ENCODE peak calls at places on chromosomes 7 and 10, in eight cellular contexts. Q, O, M, K, H, F, S and C are unnamed samples. For H3K4me1, the result is how much of the 10 kb centered on the place peaks cover.

GRCh38 chr10:23340346-23340745 is 4.3 kb downstream of the C10orf67 start:
- DNase-seq in F (no peak), H (no peak), Q (no peak), K (no peak), M (no peak), O (no peak), S (no peak), C (no peak)

GRCh38 chr7:27245798-27246691 is 3.4 kb downstream of the EVX1 start:
- DNase-seq in K (no peak), M (no peak), H (no peak), Q (no peak), O (peak), S (no peak), F (no peak), C (no peak)

GRCh38 chr10:78944658-78945333 is 124.0 kb upstream of the ZMIZ1 start:
- DNase-seq in F (no peak), H (no peak), M (no peak), K (peak), S (no peak), O (no peak), Q (peak), C (peak)

GRCh38 chr10:49649294-49649693 is 30.2 kb upstream of the C10orf53 start:
- DNase-seq in M (no peak), F (no peak), O (peak), Q (no peak), H (no peak), K (no peak), S (no peak), C (no peak)

GRCh38 chr7:149776305-149776704 is 2.9 kb upstream of the ZNF467 start:
- DNase-seq in S (no peak), H (no peak), O (no peak), K (peak), Q (peak), F (peak), M (no peak), C (no peak)

GRCh38 chr7:91264924-91265681 is 870 bp downstream of the FZD1 start:
- DNase-seq in F (peak), S (peak), M (no peak), O (peak), Q (peak), K (peak), H (no peak), C (peak)

GRCh38 chr7:73504920-73505319 is 17.2 kb downstream of the BAZ1B start:
- DNase-seq in S (no peak), F (no peak), H (no peak), O (no peak), K (no peak), Q (no peak), M (no peak), C (no peak)

GRCh38 chr10:132566892-132567291 is 29.3 kb downstream of the INPP5A start:
- DNase-seq in O (no peak), S (no peak), H (no peak), F (no peak), K (no peak), Q (no peak), M (no peak), C (no peak)

GRCh38 chr10:32413513-32413912 is 32.4 kb upstream of the CCDC7 start:
- DNase-seq in S (no peak), Q (no peak), H (peak), K (peak), O (no peak), F (no peak), M (peak), C (peak)

GRCh38 chr7:150430465-150431085 is 19.9 kb upstream of the GIMAP8 start:
- DNase-seq in F (no peak), H (no peak), S (no peak), M (no peak), K (peak), Q (no peak), O (no peak), C (no peak)

GRCh38 chr7:377069-378040 is 87.4 kb downstream of the FOXL3 start:
- DNase-seq in Q (peak), O (no peak), S (no peak), K (no peak), H (no peak), M (no peak), F (peak), C (no peak)

GRCh38 chr10:11164806-11165590 is 147.3 kb downstream of the CELF2 start:
- DNase-seq in S (peak), M (peak), O (peak), Q (peak), H (no peak), K (peak), F (peak), C (no peak)

GRCh38 chr10:62817120-62817762 is 1.1 kb upstream of the EGR2 start:
- DNase-seq in M (peak), O (peak), S (peak), K (peak), F (peak), Q (peak), H (no peak), C (no peak)

GRCh38 chr10:13100349-13101294 is 659 bp downstream of the OPTN start:
- DNase-seq in M (no peak), Q (no peak), O (peak), S (no peak), K (peak), F (peak), H (no peak), C (peak)

GRCh38 chr10:49761789-49762565 is at the start of gene OGDHL:
- DNase-seq in K (peak), Q (no peak), O (peak), M (no peak), S (peak), H (peak), F (peak), C (no peak)

GRCh38 chr7:75653651-75654050 is 85.1 kb downstream of the HIP1 start:
- DNase-seq in Q (no peak), M (no peak), K (no peak), F (no peak), S (no peak), O (no peak), H (no peak), C (no peak)

GRCh38 chr7:98852826-98853225 is 17.0 kb downstream of the TMEM130 start:
- DNase-seq in K (peak), Q (no peak), S (no peak), H (no peak), M (no peak), O (no peak), F (no peak), C (peak)

GRCh38 chr7:127850195-127850594 is 181.0 kb downstream of the LRRC4 start:
- DNase-seq in F (no peak), O (no peak), S (no peak), M (no peak), Q (no peak), H (no peak), K (peak), C (no peak)

GRCh38 chr10:61735879-61736278 is 73.2 kb downstream of the CABCOCO1 start:
- DNase-seq in O (no peak), S (no peak), F (no peak), H (no peak), Q (no peak), M (no peak), K (no peak), C (no peak)

GRCh38 chr7:25887795-25888559 is 264.0 kb upstream of the NFE2L3 start:
- DNase-seq in O (no peak), M (no peak), F (no peak), K (no peak), H (no peak), S (no peak), Q (no peak), C (no peak)

GRCh38 chr7:25884265-25884664 is 267.7 kb upstream of the NFE2L3 start:
- DNase-seq in H (no peak), Q (no peak), K (no peak), S (no peak), F (no peak), O (no peak), M (no peak), C (no peak)

GRCh38 chr7:25885057-25885576 is 266.9 kb upstream of the NFE2L3 start:
- DNase-seq in H (no peak), S (no peak), Q (no peak), M (no peak), K (no peak), F (no peak), O (no peak), C (no peak)

GRCh38 chr7:25887266-25887665 is 264.7 kb upstream of the NFE2L3 start:
- DNase-seq in H (no peak), K (no peak), Q (no peak), M (no peak), O (no peak), F (no peak), S (no peak), C (no peak)

GRCh38 chr7:25886387-25887240 is 265.4 kb upstream of the NFE2L3 start:
- DNase-seq in H (no peak), K (no peak), O (no peak), S (no peak), M (no peak), Q (no peak), F (peak), C (no peak)
- H3K4me3 ChIP-seq in H (no peak), K (no peak), O (no peak), S (no peak), M (no peak), Q (no peak), F (no peak), C (no peak)

DNA sequence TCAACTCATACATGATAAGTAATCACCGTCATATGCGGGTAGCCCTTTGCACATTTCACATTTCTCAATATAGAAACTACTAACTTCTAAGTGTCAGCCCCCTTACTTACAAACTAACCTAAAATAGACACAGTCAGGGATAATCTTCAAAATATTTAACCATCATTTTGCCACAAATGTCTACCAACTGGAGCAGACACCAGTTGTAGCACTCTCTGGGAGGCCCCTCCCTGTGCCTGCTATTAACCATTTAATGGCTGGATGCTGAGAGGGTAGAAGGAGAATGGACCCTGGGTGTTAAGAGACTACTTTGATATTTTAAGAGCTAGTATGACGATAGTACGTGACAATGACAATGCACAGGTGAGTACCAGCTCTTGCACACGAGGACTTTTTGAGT is 116.4 kb downstream of the SORBS1 start:
- DNase-seq in S (no peak), F (no peak), M (no peak), Q (no peak), K (no peak), O (no peak), H (no peak), C (no peak)
- H3K4me1 ChIP-seq in S (under half), F (under half), M (under half), Q (under half), K (under half), O (under half), H (under half), C (under half)

GRCh38 chr7:70712942-70713341 is 419.0 kb upstream of the GALNT17 start:
- DNase-seq in Q (no peak), M (no peak), F (no peak), K (no peak), H (no peak), O (no peak), S (no peak), C (no peak)

GRCh38 chr7:70711441-70711840 is 420.5 kb upstream of the GALNT17 start:
- DNase-seq in Q (no peak), H (no peak), O (no peak), F (no peak), S (no peak), M (no peak), K (no peak), C (no peak)

GRCh38 chr7:70707823-70708243 is 424.1 kb upstream of the GALNT17 start:
- DNase-seq in O (no peak), S (no peak), M (no peak), Q (no peak), H (no peak), K (no peak), F (no peak), C (no peak)

GRCh38 chr7:70710651-70711050 is 421.3 kb upstream of the GALNT17 start:
- DNase-seq in K (no peak), H (no peak), M (no peak), Q (no peak), F (no peak), O (no peak), S (no peak), C (no peak)

DNA sequence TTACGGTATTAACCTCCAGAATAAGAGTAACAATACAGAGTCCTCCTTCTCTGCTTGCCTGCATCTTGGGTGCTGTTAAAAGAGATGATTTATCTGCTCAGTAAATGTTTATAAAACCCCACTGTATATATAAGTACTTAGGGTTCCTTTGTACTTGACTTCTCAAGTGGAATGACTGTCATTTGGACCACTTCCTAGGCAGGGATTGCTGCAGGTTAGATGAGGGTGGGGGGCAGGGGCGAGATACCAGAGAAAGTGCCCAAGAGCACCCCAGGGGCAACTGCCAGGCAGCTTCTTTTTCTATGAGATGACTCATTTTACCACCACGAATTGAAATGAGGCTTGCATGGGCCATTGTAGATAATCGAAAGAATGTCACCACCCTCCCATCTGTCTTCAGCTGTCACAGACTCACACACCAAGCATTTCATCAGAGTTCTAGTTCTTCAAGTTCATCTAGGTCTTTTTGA is 421.9 kb upstream of the GALNT17 start:
- DNase-seq in M (no peak), S (no peak), O (no peak), H (no peak), K (peak), F (no peak), Q (no peak), C (no peak)
- H3K4me3 ChIP-seq in M (no peak), S (no peak), O (no peak), H (no peak), K (no peak), F (no peak), Q (no peak), C (no peak)

GRCh38 chr7:114851406-114852025 is 70.4 kb upstream of the MDFIC start:
- DNase-seq in Q (no peak), F (no peak), O (no peak), H (no peak), K (no peak), S (no peak), M (no peak), C (no peak)
- H3K4me1 ChIP-seq in Q (under half), F (under half), O (under half), H (under half), K (under half), S (under half), M (under half), C (under half)

GRCh38 chr10:31153692-31154091 is 122.0 kb upstream of the ZNF438 start:
- DNase-seq in S (no peak), F (no peak), M (no peak), H (no peak), K (no peak), O (no peak), Q (no peak), C (no peak)

GRCh38 chr10:31152421-31153133 is 120.9 kb upstream of the ZNF438 start:
- DNase-seq in H (no peak), K (no peak), O (no peak), Q (no peak), F (no peak), S (no peak), M (no peak), C (no peak)

GRCh38 chr10:31154996-31155395 is 123.3 kb upstream of the ZNF438 start:
- DNase-seq in M (no peak), F (no peak), O (no peak), H (no peak), Q (no peak), K (no peak), S (no peak), C (no peak)

GRCh38 chr10:31157125-31157983 is 125.7 kb upstream of the ZNF438 start:
- DNase-seq in Q (no peak), F (peak), S (no peak), O (no peak), M (no peak), K (peak), H (no peak), C (peak)

DNA sequence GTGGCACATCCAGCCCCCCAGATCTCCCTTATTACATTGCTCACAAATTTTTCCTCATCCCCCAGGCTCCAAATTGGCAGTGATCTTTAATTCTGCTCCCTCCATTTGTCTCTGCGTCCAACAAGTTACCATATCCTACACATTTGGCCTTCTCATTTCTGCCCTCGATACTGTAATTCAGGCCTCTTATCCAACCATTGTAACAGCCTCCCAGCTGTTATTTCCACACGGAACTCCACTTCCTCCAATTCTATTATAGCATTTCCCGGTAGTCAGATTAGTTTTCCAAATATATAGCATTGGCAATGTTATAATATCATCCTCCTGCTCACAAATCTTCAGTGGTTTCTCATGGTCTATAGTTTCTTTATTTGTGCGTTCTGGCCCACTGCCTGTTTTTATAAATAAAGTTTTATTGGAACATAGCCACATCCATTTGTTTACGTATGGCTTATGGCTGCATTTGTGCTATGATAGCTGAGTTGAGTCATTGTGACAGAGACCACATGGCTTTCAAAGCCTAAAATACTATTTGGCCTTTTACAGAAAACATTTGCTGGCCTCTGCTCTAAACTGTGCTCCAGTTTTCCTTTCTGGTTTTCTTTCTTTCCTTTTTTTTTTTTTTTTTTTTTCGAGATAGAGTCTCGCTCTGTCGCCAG is 126.5 kb upstream of the ZNF438 start:
- DNase-seq in O (no peak), Q (no peak), M (no peak), H (no peak), S (no peak), F (no peak), K (peak), C (no peak)
- H3K4me3 ChIP-seq in O (no peak), Q (no peak), M (no peak), H (no peak), S (no peak), F (no peak), K (no peak), C (no peak)

GRCh38 chr7:38186593-38187314 is 8.7 kb downstream of the STARD3NL start:
- DNase-seq in S (no peak), O (no peak), K (peak), M (no peak), F (no peak), H (no peak), Q (no peak), C (peak)
- H3K4me1 ChIP-seq in S (under half), O (under half), K (under half), M (under half), F (under half), H (under half), Q (under half), C (half or more)